ENCODE peak calls at places on chromosomes 2 and 18, in eight cellular contexts. P is NCI-H345, N is A549, B is posterior vena cava, L is NCI-H82, M is epithelial cell of prostate, O is Caki2, S is HT1080. C is an unnamed sample.
A peak's percentile ranks its signal among the peaks of the same experiment; 100 is the strongest.

GRCh38 chr2:231615058-231615671 is 22.5 kb downstream of the TEX44 start:
- DNase-seq in N (no peak), M (no peak), B (no peak), S (no peak), O (no peak), P (no peak), L (no peak), C (no peak)

GRCh38 chr2:5982217-5982910 is 290.2 kb downstream of the SOX11 start:
- DNase-seq in N (no peak), P (no peak), M (no peak), L (no peak), S (no peak), B (no peak), O (no peak), C (no peak)

GRCh38 chr2:213016984-213017351 is 134.4 kb downstream of the IKZF2 start:
- DNase-seq in S (no peak), L (no peak), M (no peak), O (no peak), N (no peak), P (no peak), B (no peak), C (no peak)

GRCh38 chr2:176753205-176753604 is 459.4 kb upstream of the HNRNPA3 start:
- DNase-seq in L (no peak), B (no peak), O (no peak), N (no peak), S (no peak), M (no peak), P (no peak), C (no peak)

GRCh38 chr2:240168546-240169361 is 28.3 kb upstream of the OTOS start:
- DNase-seq in N (no peak), O (no peak), M (no peak), P (no peak), B (peak; percentile 78), S (no peak), L (no peak), C (no peak)

GRCh38 chr2:241519669-241520068 is 11.3 kb upstream of the STK25 start:
- DNase-seq in N (no peak), P (peak; percentile 59), O (no peak), M (no peak), B (no peak), L (peak; percentile 44), S (no peak), C (no peak)

GRCh38 chr18:77369644-77370043 is 120.0 kb downstream of the GALR1 start:
- DNase-seq in L (no peak), S (no peak), B (no peak), P (no peak), N (peak; percentile 5), O (no peak), M (no peak), C (no peak)

GRCh38 chr18:28529644-28530043 is 352.7 kb upstream of the CDH2 start:
- DNase-seq in M (no peak), S (peak; percentile 1), P (no peak), B (no peak), O (no peak), L (no peak), N (no peak), C (no peak)

GRCh38 chr18:41490861-41491260 is 464.2 kb upstream of the PIK3C3 start:
- DNase-seq in N (no peak), P (no peak), M (no peak), O (no peak), S (no peak), B (no peak), L (no peak), C (no peak)

GRCh38 chr2:54635554-54636152 is 87.8 kb upstream of the EML6 start:
- DNase-seq in S (peak; percentile 23), O (no peak), B (no peak), N (no peak), M (no peak), P (no peak), L (no peak), C (no peak)

GRCh38 chr18:11909597-11910026 is 1.5 kb upstream of the MPPE1 start:
- DNase-seq in O (peak; percentile 53), M (peak; percentile 70), B (peak; percentile 35), P (no peak), N (no peak), L (peak; percentile 23), S (no peak), C (no peak)

GRCh38 chr2:43003702-43004101 is 211.3 kb upstream of the HAAO start:
- DNase-seq in P (no peak), N (no peak), S (no peak), M (no peak), L (no peak), B (no peak), O (no peak), C (peak; percentile 22)

GRCh38 chr18:43396266-43396665 is 119.0 kb upstream of the SYT4 start:
- DNase-seq in S (no peak), P (peak; percentile 31), L (peak; percentile 55), N (peak; percentile 5), M (no peak), O (peak; percentile 28), B (no peak), C (no peak)